ENCODE peak calls at places on chromosomes 4 and X, in four cellular contexts. P is myocyte, U is GM04504, A is amniotic stem cell. S is an unnamed sample.

GRCh38 chr4:3531887-3532713 is at the start of gene LRPAP1:
- DNase-seq in P (peak; percentile 87), U (peak; percentile 72), A (peak; percentile 76), S (peak; percentile 72)

GRCh38 chr4:62415256-62415655 is 1215.1 kb downstream of the ADGRL3 start:
- DNase-seq in P (no peak), U (no peak), A (no peak), S (no peak)

GRCh38 chrX:110561036-110561435 is 202.4 kb downstream of the RTL9 start:
- DNase-seq in P (peak; percentile 17), U (peak; percentile 50), A (no peak), S (peak; percentile 59)

GRCh38 chr4:111046811-111047210 is 423.9 kb upstream of the PITX2 start:
- DNase-seq in P (no peak), U (no peak), A (no peak), S (no peak)

GRCh38 chrX:139864613-139865012 is 68.2 kb downstream of the ATP11C start:
- DNase-seq in P (no peak), U (no peak), A (no peak), S (no peak)

GRCh38 chrX:47245156-47245555 is 12.3 kb downstream of the USP11 start:
- DNase-seq in P (no peak), U (no peak), A (no peak), S (no peak)

GRCh38 chrX:154298312-154298711 is 2.7 kb downstream of the TKTL1 start:
- DNase-seq in P (no peak), U (no peak), A (no peak), S (no peak)

GRCh38 chr4:5638316-5638715 is 70.0 kb downstream of the EVC2 start:
- DNase-seq in P (peak; percentile 87), U (no peak), A (peak; percentile 32), S (peak; percentile 25)

GRCh38 chrX:56783450-56783831 is 54.4 kb downstream of the NBDY start:
- DNase-seq in P (no peak), U (peak; percentile 68), A (no peak), S (peak; percentile 40)

GRCh38 chr4:101142259-101142658 is 205.1 kb downstream of the PPP3CA start:
- DNase-seq in P (no peak), U (no peak), A (no peak), S (no peak)

S was measured in stromal cell of bone marrow.